ENCODE peak calls at places on chromosomes 16 and 17, in five cellular contexts. One of them, this sample, is unnamed.

GRCh38 chr17:66523378-66524174 is 221.2 kb downstream of the PRKCA start:
- DNase-seq in cardiac muscle cell: no peak
- DNase-seq in B cell: no peak
- DNase-seq in CD8-positive, alpha-beta T cell: no peak
- DNase-seq in adrenal gland: no peak
- DNase-seq in this sample: no peak

GRCh38 chr16:78115659-78116058 is 16.2 kb downstream of the WWOX start:
- DNase-seq in B cell: no peak
- DNase-seq in adrenal gland: no peak
- DNase-seq in cardiac muscle cell: no peak
- DNase-seq in CD8-positive, alpha-beta T cell: no peak
- DNase-seq in this sample: no peak

GRCh38 chr16:81531415-81531814 is 86.8 kb downstream of the CMIP start:
- DNase-seq in B cell: no peak
- DNase-seq in CD8-positive, alpha-beta T cell: no peak
- DNase-seq in adrenal gland: no peak
- DNase-seq in cardiac muscle cell: no peak
- DNase-seq in this sample: peak

GRCh38 chr17:4230142-4230541 is 33.6 kb downstream of the ANKFY1 start:
- DNase-seq in cardiac muscle cell: peak
- DNase-seq in B cell: no peak
- DNase-seq in CD8-positive, alpha-beta T cell: no peak
- DNase-seq in adrenal gland: peak
- DNase-seq in this sample: peak

GRCh38 chr16:87702325-87702811 is 63.4 kb downstream of the KLHDC4 start:
- DNase-seq in adrenal gland: no peak
- DNase-seq in cardiac muscle cell: peak
- DNase-seq in CD8-positive, alpha-beta T cell: peak
- DNase-seq in B cell: peak
- DNase-seq in this sample: no peak

GRCh38 chr17:50130778-50131317 is 888 bp upstream of the SAMD14 start:
- DNase-seq in CD8-positive, alpha-beta T cell: no peak
- DNase-seq in cardiac muscle cell: no peak
- DNase-seq in B cell: no peak
- DNase-seq in adrenal gland: peak
- DNase-seq in this sample: no peak

GRCh38 chr16:71927383-71927782 is 32.1 kb downstream of the IST1 start:
- DNase-seq in B cell: no peak
- DNase-seq in CD8-positive, alpha-beta T cell: no peak
- DNase-seq in cardiac muscle cell: peak
- DNase-seq in adrenal gland: peak
- DNase-seq in this sample: peak

GRCh38 chr17:41340496-41340895 is 10.1 kb downstream of the KRT33A start:
- DNase-seq in cardiac muscle cell: no peak
- DNase-seq in adrenal gland: no peak
- DNase-seq in CD8-positive, alpha-beta T cell: no peak
- DNase-seq in B cell: no peak
- DNase-seq in this sample: no peak

GRCh38 chr17:79976451-79976850 is 59.2 kb downstream of the TBC1D16 start:
- DNase-seq in cardiac muscle cell: no peak
- DNase-seq in B cell: no peak
- DNase-seq in adrenal gland: peak
- DNase-seq in CD8-positive, alpha-beta T cell: no peak
- DNase-seq in this sample: no peak

GRCh38 chr17:64230551-64231408 is 32.3 kb downstream of the TEX2 start:
- DNase-seq in cardiac muscle cell: peak
- DNase-seq in adrenal gland: no peak
- DNase-seq in CD8-positive, alpha-beta T cell: no peak
- DNase-seq in B cell: no peak
- DNase-seq in this sample: peak

GRCh38 chr17:58006924-58007780 is at the start of gene SRSF1:
- DNase-seq in adrenal gland: peak
- DNase-seq in CD8-positive, alpha-beta T cell: peak
- DNase-seq in B cell: peak
- DNase-seq in cardiac muscle cell: peak
- DNase-seq in this sample: peak

GRCh38 chr17:58004060-58004459 is 3.0 kb downstream of the SRSF1 start:
- DNase-seq in cardiac muscle cell: no peak
- DNase-seq in B cell: no peak
- DNase-seq in adrenal gland: no peak
- DNase-seq in CD8-positive, alpha-beta T cell: no peak
- DNase-seq in this sample: no peak

GRCh38 chr17:58006563-58006923 is 503 bp downstream of the SRSF1 start:
- DNase-seq in B cell: peak
- DNase-seq in CD8-positive, alpha-beta T cell: peak
- DNase-seq in cardiac muscle cell: peak
- DNase-seq in adrenal gland: peak
- DNase-seq in this sample: no peak

GRCh38 chr17:58005728-58006562 is 1.1 kb downstream of the SRSF1 start:
- DNase-seq in adrenal gland: no peak
- DNase-seq in cardiac muscle cell: no peak
- DNase-seq in CD8-positive, alpha-beta T cell: no peak
- DNase-seq in B cell: peak
- DNase-seq in this sample: no peak

DNA sequence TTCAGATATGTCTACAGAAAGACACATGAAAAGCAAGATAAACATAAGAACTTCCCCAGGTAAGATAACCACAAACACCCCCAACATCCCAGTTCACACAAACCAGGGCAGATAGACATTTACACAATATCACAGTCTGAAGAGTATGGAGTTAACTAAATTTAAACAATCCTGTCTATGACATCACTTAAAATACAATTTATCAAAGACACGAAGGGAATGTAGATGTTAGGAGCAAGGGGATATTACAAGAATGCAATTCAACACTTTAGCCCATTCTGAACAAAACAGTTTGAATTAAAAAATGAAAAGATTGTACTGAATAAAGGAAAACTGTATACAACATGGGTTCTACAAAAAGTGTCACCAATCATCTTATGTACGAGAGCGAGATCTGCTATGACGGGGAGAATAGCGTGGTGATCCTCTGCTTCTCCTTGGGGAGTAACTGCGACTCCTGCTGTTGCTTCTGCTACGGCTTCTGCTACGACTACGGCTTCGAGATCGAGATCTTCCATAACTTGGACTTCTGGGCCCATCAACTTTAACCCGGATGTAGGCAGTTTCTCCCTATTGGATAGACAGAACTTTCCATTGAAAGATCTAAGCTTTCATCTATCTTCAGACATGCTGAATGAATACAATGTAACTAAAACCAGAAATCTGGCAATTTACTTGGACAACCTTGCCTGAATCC is 1.9 kb downstream of the SRSF1 start:
- DNase-seq in CD8-positive, alpha-beta T cell: no peak
- DNase-seq in B cell: no peak
- DNase-seq in cardiac muscle cell: no peak
- DNase-seq in adrenal gland: no peak
- DNase-seq in this sample: no peak
- TF ChIP-seq CTCF in CD8-positive, alpha-beta T cell: no peak
- TF ChIP-seq CTCF in B cell: no peak
- TF ChIP-seq CTCF in cardiac muscle cell: no peak
- TF ChIP-seq CTCF in adrenal gland: no peak
- TF ChIP-seq CTCF in this sample: no peak

DNA sequence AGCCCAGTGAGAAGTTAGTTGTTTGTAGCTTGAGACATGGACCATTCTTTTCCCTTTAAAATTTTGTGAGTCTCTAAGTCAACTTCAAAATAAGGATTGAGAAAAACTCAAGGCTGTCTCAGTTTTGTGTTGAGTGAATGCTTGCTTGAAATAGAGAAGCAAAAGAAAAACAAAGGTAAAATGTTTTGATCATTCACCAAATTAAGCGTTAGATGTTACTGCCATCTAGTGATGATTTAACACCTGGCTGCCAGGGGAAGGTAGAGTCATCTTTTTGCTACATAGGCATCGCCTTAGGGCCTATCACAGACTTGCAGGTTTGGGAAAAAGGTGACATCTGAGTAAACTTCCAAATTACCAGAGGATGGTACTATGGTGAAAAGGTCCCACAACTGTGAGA is 74.4 kb downstream of the PCTP start:
- DNase-seq in B cell: no peak
- DNase-seq in adrenal gland: no peak
- DNase-seq in CD8-positive, alpha-beta T cell: no peak
- DNase-seq in cardiac muscle cell: no peak
- DNase-seq in this sample: peak
- TF ChIP-seq CTCF in B cell: no peak
- TF ChIP-seq CTCF in adrenal gland: no peak
- TF ChIP-seq CTCF in CD8-positive, alpha-beta T cell: no peak
- TF ChIP-seq CTCF in cardiac muscle cell: no peak
- TF ChIP-seq CTCF in this sample: peak

GRCh38 chr16:75805946-75806345 is 79.7 kb upstream of the CPHXL start:
- DNase-seq in B cell: no peak
- DNase-seq in cardiac muscle cell: no peak
- DNase-seq in CD8-positive, alpha-beta T cell: no peak
- DNase-seq in adrenal gland: no peak
- DNase-seq in this sample: no peak
- TF ChIP-seq CTCF in B cell: no peak
- TF ChIP-seq CTCF in cardiac muscle cell: no peak
- TF ChIP-seq CTCF in CD8-positive, alpha-beta T cell: no peak
- TF ChIP-seq CTCF in adrenal gland: no peak
- TF ChIP-seq CTCF in this sample: no peak

GRCh38 chr16:15482068-15482747 is 47.8 kb downstream of the BMERB1 start:
- DNase-seq in CD8-positive, alpha-beta T cell: no peak
- DNase-seq in B cell: no peak
- DNase-seq in cardiac muscle cell: peak
- DNase-seq in adrenal gland: peak
- DNase-seq in this sample: peak
- TF ChIP-seq CTCF in CD8-positive, alpha-beta T cell: no peak
- TF ChIP-seq CTCF in B cell: no peak
- TF ChIP-seq CTCF in cardiac muscle cell: peak
- TF ChIP-seq CTCF in adrenal gland: peak
- TF ChIP-seq CTCF in this sample: no peak

DNA sequence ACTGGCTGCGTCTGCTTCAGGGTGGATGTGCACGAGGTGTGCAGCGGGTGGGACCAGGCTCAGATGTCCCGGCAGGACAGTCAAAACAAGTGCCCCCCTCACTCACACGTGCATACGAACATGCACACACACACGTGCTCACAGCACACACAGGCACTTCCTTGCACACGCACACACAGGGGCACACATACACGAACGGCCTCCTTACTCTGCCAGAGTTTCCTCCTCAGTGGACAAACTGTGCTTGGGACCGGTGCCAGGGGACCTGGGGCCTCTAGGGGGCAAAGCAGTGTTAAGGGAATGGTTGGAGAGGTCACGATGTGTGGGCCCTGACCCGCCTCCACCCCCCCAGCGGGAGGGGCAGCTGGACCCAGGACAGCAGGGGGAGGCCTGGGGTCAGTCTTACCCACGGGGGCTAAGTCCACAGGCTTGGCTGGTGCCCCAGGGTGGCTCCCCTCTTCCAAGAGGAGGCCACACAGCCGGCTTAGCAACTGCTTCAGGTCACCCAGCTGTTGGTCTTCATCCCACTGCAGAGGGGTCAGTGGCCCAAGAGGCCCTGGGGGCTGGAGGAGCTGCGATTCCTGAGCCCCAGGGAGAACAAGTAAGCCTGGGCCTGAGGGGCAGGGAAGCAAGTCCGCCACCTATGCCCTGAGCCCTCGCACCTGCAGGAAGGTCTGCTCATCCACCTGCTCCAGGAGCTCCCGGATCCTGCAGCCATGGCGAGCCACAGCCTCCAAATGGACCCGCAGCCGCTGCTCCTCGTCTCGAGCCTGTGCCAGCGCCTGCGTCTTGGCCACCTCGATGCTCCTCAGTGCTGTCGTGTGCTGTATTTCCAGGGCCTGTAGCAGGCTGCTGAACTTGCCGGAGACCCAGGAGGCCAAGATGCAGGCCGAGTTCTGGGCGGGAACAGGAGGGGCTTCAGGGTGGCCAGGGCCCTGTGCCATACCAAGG is 4.9 kb downstream of the TRIM65 start:
- DNase-seq in CD8-positive, alpha-beta T cell: no peak
- DNase-seq in adrenal gland: no peak
- DNase-seq in B cell: peak
- DNase-seq in cardiac muscle cell: no peak
- DNase-seq in this sample: no peak
- TF ChIP-seq CTCF in CD8-positive, alpha-beta T cell: no peak
- TF ChIP-seq CTCF in adrenal gland: no peak
- TF ChIP-seq CTCF in B cell: no peak
- TF ChIP-seq CTCF in cardiac muscle cell: no peak
- TF ChIP-seq CTCF in this sample: no peak

GRCh38 chr17:61635913-61636432 is 45.0 kb upstream of the NACA2 start:
- DNase-seq in adrenal gland: peak
- DNase-seq in B cell: peak
- DNase-seq in CD8-positive, alpha-beta T cell: peak
- DNase-seq in cardiac muscle cell: peak
- DNase-seq in this sample: peak
- TF ChIP-seq CTCF in adrenal gland: peak
- TF ChIP-seq CTCF in B cell: peak
- TF ChIP-seq CTCF in CD8-positive, alpha-beta T cell: peak
- TF ChIP-seq CTCF in cardiac muscle cell: peak
- TF ChIP-seq CTCF in this sample: peak

GRCh38 chr16:2939968-2940367 is 24.1 kb upstream of the KREMEN2 start:
- DNase-seq in CD8-positive, alpha-beta T cell: no peak
- DNase-seq in B cell: no peak
- DNase-seq in cardiac muscle cell: no peak
- DNase-seq in adrenal gland: no peak
- DNase-seq in this sample: no peak
- TF ChIP-seq CTCF in CD8-positive, alpha-beta T cell: no peak
- TF ChIP-seq CTCF in B cell: no peak
- TF ChIP-seq CTCF in cardiac muscle cell: no peak
- TF ChIP-seq CTCF in adrenal gland: no peak
- TF ChIP-seq CTCF in this sample: no peak

This sample was measured in RWPE1.